ENCODE peak calls at places on chromosomes 16 and 17, in eight cellular contexts. One of them, this sample, is unnamed.

GRCh38 chr16:8430401-8430800 is 159.9 kb downstream of the TMEM114 start:
- DNase-seq in CD8-positive, alpha-beta T cell: no peak
- DNase-seq in gastrocnemius medialis: no peak
- DNase-seq in cardiac fibroblast: no peak
- DNase-seq in upper lobe of right lung: no peak
- DNase-seq in mucosa of descending colon: no peak
- DNase-seq in GM23248: no peak
- DNase-seq in iPS DF 6.9: no peak
- DNase-seq in this sample: no peak

GRCh38 chr17:77002103-77003045 is 134.2 kb downstream of the MGAT5B start:
- DNase-seq in mucosa of descending colon: no peak
- DNase-seq in upper lobe of right lung: no peak
- DNase-seq in CD8-positive, alpha-beta T cell: no peak
- DNase-seq in gastrocnemius medialis: no peak
- DNase-seq in GM23248: peak
- DNase-seq in iPS DF 6.9: no peak
- DNase-seq in cardiac fibroblast: peak
- DNase-seq in this sample: no peak

GRCh38 chr17:30296499-30297038 is 4.8 kb upstream of the BLMH start:
- DNase-seq in gastrocnemius medialis: no peak
- DNase-seq in iPS DF 6.9: no peak
- DNase-seq in mucosa of descending colon: no peak
- DNase-seq in GM23248: peak
- DNase-seq in cardiac fibroblast: peak
- DNase-seq in upper lobe of right lung: no peak
- DNase-seq in CD8-positive, alpha-beta T cell: no peak
- DNase-seq in this sample: no peak

GRCh38 chr16:79213214-79213613 is 387.3 kb downstream of the MAF start:
- DNase-seq in upper lobe of right lung: no peak
- DNase-seq in gastrocnemius medialis: no peak
- DNase-seq in cardiac fibroblast: no peak
- DNase-seq in mucosa of descending colon: no peak
- DNase-seq in CD8-positive, alpha-beta T cell: no peak
- DNase-seq in iPS DF 6.9: no peak
- DNase-seq in GM23248: peak
- DNase-seq in this sample: no peak

GRCh38 chr17:80029235-80029974 is 6.3 kb downstream of the TBC1D16 start:
- DNase-seq in mucosa of descending colon: peak
- DNase-seq in upper lobe of right lung: peak
- DNase-seq in cardiac fibroblast: peak
- DNase-seq in iPS DF 6.9: no peak
- DNase-seq in GM23248: peak
- DNase-seq in gastrocnemius medialis: peak
- DNase-seq in CD8-positive, alpha-beta T cell: no peak
- DNase-seq in this sample: peak

GRCh38 chr17:32551186-32551955 is 64.6 kb downstream of the CDK5R1 start:
- DNase-seq in GM23248: peak
- DNase-seq in upper lobe of right lung: no peak
- DNase-seq in mucosa of descending colon: no peak
- DNase-seq in gastrocnemius medialis: no peak
- DNase-seq in iPS DF 6.9: no peak
- DNase-seq in cardiac fibroblast: peak
- DNase-seq in CD8-positive, alpha-beta T cell: no peak
- DNase-seq in this sample: no peak

GRCh38 chr17:64063766-64064224 is 43.4 kb upstream of the ICAM2 start:
- DNase-seq in GM23248: peak
- DNase-seq in upper lobe of right lung: peak
- DNase-seq in CD8-positive, alpha-beta T cell: peak
- DNase-seq in gastrocnemius medialis: no peak
- DNase-seq in cardiac fibroblast: peak
- DNase-seq in mucosa of descending colon: peak
- DNase-seq in iPS DF 6.9: peak
- DNase-seq in this sample: no peak

GRCh38 chr17:77948690-77949114 is 9.8 kb upstream of the TNRC6C start:
- DNase-seq in cardiac fibroblast: peak
- DNase-seq in GM23248: peak
- DNase-seq in mucosa of descending colon: no peak
- DNase-seq in upper lobe of right lung: no peak
- DNase-seq in iPS DF 6.9: no peak
- DNase-seq in CD8-positive, alpha-beta T cell: no peak
- DNase-seq in gastrocnemius medialis: no peak
- DNase-seq in this sample: peak

GRCh38 chr17:31680126-31680525 is 178.9 kb downstream of the COPRS start:
- DNase-seq in GM23248: no peak
- DNase-seq in iPS DF 6.9: no peak
- DNase-seq in mucosa of descending colon: no peak
- DNase-seq in upper lobe of right lung: no peak
- DNase-seq in cardiac fibroblast: no peak
- DNase-seq in gastrocnemius medialis: no peak
- DNase-seq in CD8-positive, alpha-beta T cell: no peak
- DNase-seq in this sample: no peak

GRCh38 chr17:47905221-47905733 is 9.2 kb downstream of the SP2 start:
- DNase-seq in gastrocnemius medialis: peak
- DNase-seq in iPS DF 6.9: no peak
- DNase-seq in CD8-positive, alpha-beta T cell: no peak
- DNase-seq in upper lobe of right lung: no peak
- DNase-seq in GM23248: peak
- DNase-seq in cardiac fibroblast: peak
- DNase-seq in mucosa of descending colon: no peak
- DNase-seq in this sample: peak

GRCh38 chr17:38702900-38703741 is 2.0 kb upstream of the MLLT6 start:
- DNase-seq in mucosa of descending colon: peak
- DNase-seq in CD8-positive, alpha-beta T cell: no peak
- DNase-seq in cardiac fibroblast: no peak
- DNase-seq in iPS DF 6.9: no peak
- DNase-seq in gastrocnemius medialis: no peak
- DNase-seq in upper lobe of right lung: peak
- DNase-seq in GM23248: peak
- DNase-seq in this sample: no peak

GRCh38 chr17:82675476-82676245 is 22.8 kb downstream of the RAB40B start:
- DNase-seq in cardiac fibroblast: no peak
- DNase-seq in iPS DF 6.9: no peak
- DNase-seq in gastrocnemius medialis: no peak
- DNase-seq in CD8-positive, alpha-beta T cell: no peak
- DNase-seq in upper lobe of right lung: no peak
- DNase-seq in GM23248: no peak
- DNase-seq in mucosa of descending colon: peak
- DNase-seq in this sample: no peak

GRCh38 chr17:6164996-6165395 is 94.8 kb downstream of the WSCD1 start:
- DNase-seq in upper lobe of right lung: no peak
- DNase-seq in iPS DF 6.9: no peak
- DNase-seq in CD8-positive, alpha-beta T cell: no peak
- DNase-seq in mucosa of descending colon: no peak
- DNase-seq in gastrocnemius medialis: no peak
- DNase-seq in GM23248: no peak
- DNase-seq in cardiac fibroblast: no peak
- DNase-seq in this sample: no peak

GRCh38 chr17:2755941-2756724 is 6.7 kb upstream of the CCDC92B start:
- DNase-seq in GM23248: peak
- DNase-seq in CD8-positive, alpha-beta T cell: no peak
- DNase-seq in gastrocnemius medialis: no peak
- DNase-seq in iPS DF 6.9: no peak
- DNase-seq in upper lobe of right lung: no peak
- DNase-seq in cardiac fibroblast: no peak
- DNase-seq in mucosa of descending colon: peak
- DNase-seq in this sample: no peak
- H3K4me3 ChIP-seq in GM23248: no peak
- H3K4me3 ChIP-seq in CD8-positive, alpha-beta T cell: no peak
- H3K4me3 ChIP-seq in gastrocnemius medialis: peak
- H3K4me3 ChIP-seq in iPS DF 6.9: peak
- H3K4me3 ChIP-seq in upper lobe of right lung: no peak
- H3K4me3 ChIP-seq in cardiac fibroblast: no peak
- H3K4me3 ChIP-seq in mucosa of descending colon: peak
- H3K4me3 ChIP-seq in this sample: no peak

DNA sequence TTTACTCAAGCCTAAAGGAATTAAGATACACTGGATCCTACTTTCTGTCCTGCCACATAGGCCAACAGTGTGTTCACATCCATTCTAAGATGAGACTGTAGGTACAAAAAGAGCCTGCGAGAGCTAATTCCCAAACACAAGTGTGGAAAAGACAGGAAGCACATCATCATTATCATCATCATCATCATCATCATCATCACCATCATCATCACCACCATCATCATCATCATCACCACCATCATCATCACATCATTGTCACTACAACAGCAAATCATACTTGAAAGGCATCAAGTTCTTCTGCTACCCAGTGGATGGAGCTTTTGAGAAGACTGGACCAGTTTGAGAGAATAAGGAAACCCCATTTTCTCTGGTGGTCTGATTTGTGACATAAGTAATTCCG is 268.1 kb downstream of the HS3ST3A1 start:
- DNase-seq in CD8-positive, alpha-beta T cell: no peak
- DNase-seq in GM23248: no peak
- DNase-seq in mucosa of descending colon: no peak
- DNase-seq in cardiac fibroblast: no peak
- DNase-seq in gastrocnemius medialis: no peak
- DNase-seq in iPS DF 6.9: no peak
- DNase-seq in upper lobe of right lung: no peak
- DNase-seq in this sample: no peak
- H3K4me3 ChIP-seq in CD8-positive, alpha-beta T cell: no peak
- H3K4me3 ChIP-seq in GM23248: no peak
- H3K4me3 ChIP-seq in mucosa of descending colon: no peak
- H3K4me3 ChIP-seq in cardiac fibroblast: no peak
- H3K4me3 ChIP-seq in gastrocnemius medialis: no peak
- H3K4me3 ChIP-seq in iPS DF 6.9: no peak
- H3K4me3 ChIP-seq in upper lobe of right lung: no peak
- H3K4me3 ChIP-seq in this sample: no peak

DNA sequence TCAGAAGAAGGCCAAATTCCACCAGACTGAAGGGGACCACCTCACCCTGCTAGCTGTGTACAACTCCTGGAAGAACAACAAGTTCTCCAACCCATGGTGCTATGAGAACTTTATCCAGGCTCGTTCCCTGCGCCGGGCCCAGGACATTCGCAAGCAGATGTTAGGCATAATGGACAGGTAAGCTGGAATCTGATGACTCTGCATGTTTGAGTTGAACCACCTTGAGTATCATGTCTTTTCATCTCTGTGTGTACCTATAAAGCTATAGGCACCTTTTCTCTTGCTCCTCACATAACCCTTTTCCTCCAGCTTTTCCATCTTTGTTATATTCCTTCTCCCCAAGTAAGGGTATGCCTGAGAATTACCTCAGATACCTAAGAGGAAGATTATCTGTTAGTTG is 24.8 kb downstream of the ETV4 start:
- DNase-seq in gastrocnemius medialis: no peak
- DNase-seq in GM23248: no peak
- DNase-seq in cardiac fibroblast: no peak
- DNase-seq in mucosa of descending colon: no peak
- DNase-seq in CD8-positive, alpha-beta T cell: no peak
- DNase-seq in iPS DF 6.9: no peak
- DNase-seq in upper lobe of right lung: no peak
- DNase-seq in this sample: no peak
- H3K4me3 ChIP-seq in gastrocnemius medialis: no peak
- H3K4me3 ChIP-seq in GM23248: no peak
- H3K4me3 ChIP-seq in cardiac fibroblast: no peak
- H3K4me3 ChIP-seq in mucosa of descending colon: no peak
- H3K4me3 ChIP-seq in CD8-positive, alpha-beta T cell: no peak
- H3K4me3 ChIP-seq in iPS DF 6.9: no peak
- H3K4me3 ChIP-seq in upper lobe of right lung: no peak
- H3K4me3 ChIP-seq in this sample: no peak

GRCh38 chr16:31010539-31010938 is at the start of gene STX1B:
- DNase-seq in cardiac fibroblast: no peak
- DNase-seq in mucosa of descending colon: no peak
- DNase-seq in iPS DF 6.9: no peak
- DNase-seq in gastrocnemius medialis: no peak
- DNase-seq in upper lobe of right lung: no peak
- DNase-seq in GM23248: peak
- DNase-seq in CD8-positive, alpha-beta T cell: no peak
- DNase-seq in this sample: no peak

GRCh38 chr16:31007684-31008083 is 2.8 kb downstream of the STX1B start:
- DNase-seq in upper lobe of right lung: no peak
- DNase-seq in GM23248: no peak
- DNase-seq in mucosa of descending colon: no peak
- DNase-seq in CD8-positive, alpha-beta T cell: no peak
- DNase-seq in iPS DF 6.9: no peak
- DNase-seq in cardiac fibroblast: no peak
- DNase-seq in gastrocnemius medialis: no peak
- DNase-seq in this sample: no peak

GRCh38 chr16:31009894-31010293 is 544 bp downstream of the STX1B start:
- DNase-seq in gastrocnemius medialis: no peak
- DNase-seq in iPS DF 6.9: no peak
- DNase-seq in upper lobe of right lung: no peak
- DNase-seq in cardiac fibroblast: no peak
- DNase-seq in CD8-positive, alpha-beta T cell: no peak
- DNase-seq in mucosa of descending colon: no peak
- DNase-seq in GM23248: peak
- DNase-seq in this sample: peak

GRCh38 chr16:31008154-31008950 is 2.1 kb downstream of the STX1B start:
- DNase-seq in iPS DF 6.9: no peak
- DNase-seq in upper lobe of right lung: no peak
- DNase-seq in CD8-positive, alpha-beta T cell: no peak
- DNase-seq in gastrocnemius medialis: no peak
- DNase-seq in cardiac fibroblast: peak
- DNase-seq in GM23248: peak
- DNase-seq in mucosa of descending colon: no peak
- DNase-seq in this sample: no peak

DNA sequence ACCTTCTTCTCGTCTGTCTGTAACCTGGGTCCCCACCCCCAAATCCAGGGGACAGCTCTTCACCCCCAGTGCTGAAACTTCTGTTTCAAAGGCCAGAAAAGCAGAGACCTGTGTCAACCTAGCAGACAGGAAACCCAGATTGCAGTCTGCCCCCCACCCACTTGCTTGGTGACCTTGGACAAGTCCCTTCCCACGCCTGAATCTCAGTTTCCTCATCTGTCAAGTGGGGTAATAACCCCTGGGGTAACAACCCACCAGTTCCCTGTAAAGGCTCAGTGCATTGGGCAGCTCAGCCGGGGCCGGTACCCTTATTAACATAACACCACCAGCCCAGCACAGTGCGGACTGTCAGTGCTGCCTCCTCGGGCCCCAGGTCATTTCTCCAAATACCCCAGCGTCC is 1.3 kb downstream of the STX1B start:
- DNase-seq in mucosa of descending colon: no peak
- DNase-seq in upper lobe of right lung: no peak
- DNase-seq in cardiac fibroblast: no peak
- DNase-seq in CD8-positive, alpha-beta T cell: no peak
- DNase-seq in iPS DF 6.9: no peak
- DNase-seq in GM23248: no peak
- DNase-seq in gastrocnemius medialis: no peak
- DNase-seq in this sample: no peak
- H3K4me3 ChIP-seq in mucosa of descending colon: no peak
- H3K4me3 ChIP-seq in upper lobe of right lung: no peak
- H3K4me3 ChIP-seq in cardiac fibroblast: no peak
- H3K4me3 ChIP-seq in CD8-positive, alpha-beta T cell: no peak
- H3K4me3 ChIP-seq in iPS DF 6.9: no peak
- H3K4me3 ChIP-seq in GM23248: peak
- H3K4me3 ChIP-seq in gastrocnemius medialis: no peak
- H3K4me3 ChIP-seq in this sample: no peak

GRCh38 chr16:19882641-19883040 is 2.0 kb downstream of the GPRC5B start:
- DNase-seq in mucosa of descending colon: no peak
- DNase-seq in GM23248: no peak
- DNase-seq in cardiac fibroblast: no peak
- DNase-seq in iPS DF 6.9: no peak
- DNase-seq in CD8-positive, alpha-beta T cell: no peak
- DNase-seq in upper lobe of right lung: no peak
- DNase-seq in gastrocnemius medialis: no peak
- DNase-seq in this sample: no peak
- H3K4me3 ChIP-seq in mucosa of descending colon: no peak
- H3K4me3 ChIP-seq in GM23248: no peak
- H3K4me3 ChIP-seq in cardiac fibroblast: peak
- H3K4me3 ChIP-seq in iPS DF 6.9: peak
- H3K4me3 ChIP-seq in CD8-positive, alpha-beta T cell: no peak
- H3K4me3 ChIP-seq in upper lobe of right lung: peak
- H3K4me3 ChIP-seq in gastrocnemius medialis: peak
- H3K4me3 ChIP-seq in this sample: no peak